ENCODE peak calls at places on chromosomes 12 and 14, in five cellular contexts. S is lung, H is GM23338, P is lower lobe of right lung, F is left ventricle myocardium inferior. C is an unnamed sample. For H3K4me1, the result is how much of the 10 kb centered on the place peaks cover.

GRCh38 chr12:82841379-82841778 is 154.7 kb downstream of the TMTC2 start:
- DNase-seq in S (no peak), H (no peak), P (no peak), F (no peak), C (no peak)

GRCh38 chr14:80116157-80116556 is 95.1 kb downstream of the DIO2 start:
- DNase-seq in S (no peak), H (no peak), P (no peak), F (no peak), C (no peak)

GRCh38 chr14:99564256-99564902 is 39.6 kb downstream of the CCDC85C start:
- DNase-seq in S (no peak), H (no peak), P (no peak), F (peak), C (no peak)

GRCh38 chr14:94173471-94173884 is 644 bp upstream of the PPP4R4 start:
- DNase-seq in S (no peak), H (peak), P (peak), F (no peak), C (no peak)

GRCh38 chr12:94725375-94726168 is 75.2 kb upstream of the TMCC3 start:
- DNase-seq in S (no peak), H (peak), P (no peak), F (no peak), C (peak)

GRCh38 chr14:93286212-93286890 is 46.5 kb downstream of the BTBD7 start:
- DNase-seq in S (no peak), H (peak), P (no peak), F (no peak), C (no peak)

GRCh38 chr14:61561144-61561543 is 134.2 kb upstream of the HIF1A start:
- DNase-seq in S (no peak), H (peak), P (no peak), F (no peak), C (no peak)

GRCh38 chr14:103894034-103894722 is 34.1 kb upstream of the TDRD9 start:
- DNase-seq in S (no peak), H (no peak), P (no peak), F (no peak), C (peak)

GRCh38 chr12:10165421-10165820 is 6.5 kb downstream of the OLR1 start:
- DNase-seq in S (no peak), H (no peak), P (no peak), F (no peak), C (no peak)

GRCh38 chr14:80395031-80395430 is 183.7 kb upstream of the DIO2 start:
- DNase-seq in S (no peak), H (no peak), P (no peak), F (no peak), C (no peak)

GRCh38 chr12:130120012-130120805 is 42.1 kb upstream of the FZD10 start:
- DNase-seq in S (no peak), H (no peak), P (no peak), F (no peak), C (no peak)

GRCh38 chr14:98411154-98411553 is 860.8 kb downstream of the BCL11B start:
- DNase-seq in S (no peak), H (no peak), P (no peak), F (no peak), C (no peak)

GRCh38 chr12:5176058-5176457 is 132.4 kb downstream of the KCNA5 start:
- DNase-seq in S (no peak), H (no peak), P (no peak), F (no peak), C (no peak)

GRCh38 chr12:68011882-68012207 is 22.6 kb downstream of the IFNG-AS1 start:
- DNase-seq in S (no peak), H (peak), P (no peak), F (no peak), C (no peak)

GRCh38 chr12:124625867-124626675 is 58.7 kb upstream of the NCOR2 start:
- DNase-seq in S (peak), H (no peak), P (peak), F (peak), C (peak)

GRCh38 chr14:93929657-93930056 is 2.5 kb downstream of the FAM181A start:
- DNase-seq in S (no peak), H (no peak), P (no peak), F (no peak), C (no peak)

GRCh38 chr12:50042693-50043092 is 14.7 kb upstream of the ASIC1 start:
- DNase-seq in S (no peak), H (no peak), P (no peak), F (no peak), C (no peak)

GRCh38 chr14:79836577-79836976 is 374.7 kb downstream of the DIO2 start:
- DNase-seq in S (no peak), H (no peak), P (no peak), F (no peak), C (no peak)

GRCh38 chr14:93114068-93114710 is 1.5 kb downstream of the ITPK1 start:
- DNase-seq in S (no peak), H (peak), P (no peak), F (no peak), C (no peak)

GRCh38 chr12:124390442-124391116 is 95.7 kb downstream of the RFLNA start:
- DNase-seq in S (peak), H (no peak), P (peak), F (peak), C (no peak)

GRCh38 chr14:34053666-34054065 is 102.8 kb upstream of the EGLN3 start:
- DNase-seq in S (no peak), H (no peak), P (no peak), F (peak), C (no peak)

GRCh38 chr14:101407328-101407727 is 154.0 kb upstream of the DIO3 start:
- DNase-seq in S (no peak), H (no peak), P (no peak), F (no peak), C (no peak)

GRCh38 chr14:50082784-50083466 is 33.4 kb downstream of the VCPKMT start:
- DNase-seq in S (no peak), H (no peak), P (no peak), F (no peak), C (no peak)

GRCh38 chr12:123998344-123998941 is 25.4 kb downstream of the ZNF664 start:
- DNase-seq in S (no peak), H (no peak), P (no peak), F (no peak), C (no peak)

GRCh38 chr14:69553221-69553620 is 21.4 kb downstream of the CCDC177 start:
- DNase-seq in S (no peak), H (no peak), P (no peak), F (no peak), C (no peak)

GRCh38 chr12:104055686-104056388 is 5.8 kb upstream of the GLT8D2 start:
- DNase-seq in S (peak), H (no peak), P (peak), F (peak), C (no peak)

GRCh38 chr12:48183876-48184548 is 568 bp downstream of the CCDC184 start:
- DNase-seq in S (no peak), H (peak), P (no peak), F (no peak), C (peak)

GRCh38 chr14:61889914-61890351 is 127.7 kb downstream of the SNAPC1 start:
- DNase-seq in S (no peak), H (peak), P (no peak), F (no peak), C (no peak)

GRCh38 chr12:10497602-10498001 is 8.1 kb upstream of the EIF2S3B start:
- DNase-seq in S (no peak), H (no peak), P (no peak), F (no peak), C (no peak)

GRCh38 chr12:86456241-86456640 is 200.1 kb upstream of the MGAT4C start:
- DNase-seq in S (no peak), H (no peak), P (no peak), F (no peak), C (no peak)

GRCh38 chr14:70755655-70756054 is 53.7 kb downstream of the MAP3K9 start:
- DNase-seq in S (no peak), H (no peak), P (no peak), F (no peak), C (no peak)

GRCh38 chr14:61388173-61388975 is 67.0 kb downstream of the PRKCH start:
- DNase-seq in S (no peak), H (no peak), P (no peak), F (no peak), C (no peak)

GRCh38 chr14:24237463-24237955 is 4.8 kb downstream of the GMPR2 start:
- DNase-seq in S (no peak), H (no peak), P (no peak), F (no peak), C (peak)
- H3K4me1 ChIP-seq in S (under half), H (under half), P (half or more), F (half or more), C (under half)

GRCh38 chr12:119090865-119091264 is 87.9 kb upstream of the HSPB8 start:
- DNase-seq in S (no peak), H (no peak), P (no peak), F (no peak), C (peak)
- H3K27ac ChIP-seq in S (no peak), H (no peak), P (no peak), F (no peak), C (no peak)

GRCh38 chr14:55053500-55053899 is 2.1 kb downstream of the MAPK1IP1L start:
- DNase-seq in S (no peak), H (no peak), P (no peak), F (no peak), C (no peak)
- H3K4me1 ChIP-seq in S (under half), H (under half), P (under half), F (half or more), C (under half)

GRCh38 chr12:131383741-131384543 is 326.9 kb upstream of the SFSWAP start:
- DNase-seq in S (no peak), H (no peak), P (peak), F (no peak), C (no peak)

GRCh38 chr12:131380220-131380957 is 330.5 kb upstream of the SFSWAP start:
- DNase-seq in S (no peak), H (no peak), P (no peak), F (no peak), C (peak)

GRCh38 chr12:131380961-131381705 is 329.8 kb upstream of the SFSWAP start:
- DNase-seq in S (no peak), H (peak), P (no peak), F (no peak), C (peak)

GRCh38 chr12:131383291-131383690 is 327.6 kb upstream of the SFSWAP start:
- DNase-seq in S (no peak), H (no peak), P (peak), F (no peak), C (no peak)

DNA sequence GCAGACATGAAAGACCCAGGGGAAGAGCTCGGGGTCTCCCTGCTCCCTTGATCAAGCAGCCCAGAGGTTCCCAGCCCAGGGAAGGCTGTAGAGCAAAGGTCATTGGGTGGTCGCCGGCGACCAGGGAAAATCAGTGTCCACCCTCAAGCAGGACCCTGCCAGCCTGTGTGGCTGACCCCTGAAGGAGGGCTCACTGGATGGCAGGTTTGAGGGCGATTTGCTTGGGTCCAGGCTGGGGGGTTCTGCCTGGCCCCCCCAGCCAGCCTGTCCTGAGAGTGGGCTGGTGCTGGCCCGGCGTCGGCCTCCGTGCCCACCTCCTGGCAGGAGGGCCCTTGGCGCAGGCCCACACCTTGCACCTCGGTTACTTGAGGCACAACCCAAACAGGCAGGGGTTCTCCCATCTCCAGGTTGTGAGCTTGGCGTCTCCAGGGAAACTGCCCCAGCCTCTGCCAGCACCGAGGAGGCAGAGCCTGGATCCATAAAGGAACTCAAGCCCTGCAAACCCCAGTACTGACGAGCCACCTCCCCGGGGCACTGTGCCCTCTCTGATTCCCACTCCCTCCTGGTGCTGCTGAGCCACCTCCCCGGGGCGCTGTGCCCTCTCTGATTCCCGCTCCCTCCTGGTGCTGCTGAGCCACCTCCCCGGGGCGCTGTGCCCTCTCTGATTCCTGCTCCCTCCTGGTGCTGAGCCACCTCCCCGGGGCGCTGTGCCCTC is 329.0 kb upstream of the SFSWAP start:
- DNase-seq in S (no peak), H (no peak), P (no peak), F (no peak), C (no peak)
- H3K27ac ChIP-seq in S (no peak), H (no peak), P (no peak), F (no peak), C (no peak)

GRCh38 chr12:52239767-52240166 is 6.7 kb downstream of the KRT7 start:
- DNase-seq in S (no peak), H (no peak), P (no peak), F (no peak), C (no peak)
- H3K4me1 ChIP-seq in S (under half), H (under half), P (under half), F (under half), C (under half)

GRCh38 chr14:65096323-65097089 is 5.8 kb downstream of the MAX start:
- DNase-seq in S (no peak), H (no peak), P (no peak), F (no peak), C (no peak)

GRCh38 chr14:65100905-65101541 is 1.3 kb downstream of the MAX start:
- DNase-seq in S (no peak), H (no peak), P (no peak), F (no peak), C (no peak)

GRCh38 chr14:65101631-65102440 is 481 bp downstream of the MAX start:
- DNase-seq in S (peak), H (peak), P (peak), F (peak), C (peak)

GRCh38 chr14:65095633-65096205 is 6.6 kb downstream of the MAX start:
- DNase-seq in S (peak), H (no peak), P (no peak), F (peak), C (no peak)

GRCh38 chr14:65098586-65098985 is 3.7 kb downstream of the MAX start:
- DNase-seq in S (no peak), H (no peak), P (no peak), F (no peak), C (no peak)
- H3K27ac ChIP-seq in S (no peak), H (no peak), P (peak), F (peak), C (no peak)

GRCh38 chr12:6549379-6550151 is 6.3 kb downstream of the IFFO1 start:
- DNase-seq in S (no peak), H (no peak), P (no peak), F (no peak), C (no peak)

GRCh38 chr12:6548556-6549378 is 7.1 kb downstream of the IFFO1 start:
- DNase-seq in S (no peak), H (no peak), P (no peak), F (no peak), C (no peak)

GRCh38 chr12:6547566-6547965 is 8.3 kb downstream of the IFFO1 start:
- DNase-seq in S (no peak), H (no peak), P (no peak), F (no peak), C (no peak)

GRCh38 chr12:6546016-6546415 is 9.8 kb downstream of the IFFO1 start:
- DNase-seq in S (no peak), H (no peak), P (no peak), F (no peak), C (no peak)

DNA sequence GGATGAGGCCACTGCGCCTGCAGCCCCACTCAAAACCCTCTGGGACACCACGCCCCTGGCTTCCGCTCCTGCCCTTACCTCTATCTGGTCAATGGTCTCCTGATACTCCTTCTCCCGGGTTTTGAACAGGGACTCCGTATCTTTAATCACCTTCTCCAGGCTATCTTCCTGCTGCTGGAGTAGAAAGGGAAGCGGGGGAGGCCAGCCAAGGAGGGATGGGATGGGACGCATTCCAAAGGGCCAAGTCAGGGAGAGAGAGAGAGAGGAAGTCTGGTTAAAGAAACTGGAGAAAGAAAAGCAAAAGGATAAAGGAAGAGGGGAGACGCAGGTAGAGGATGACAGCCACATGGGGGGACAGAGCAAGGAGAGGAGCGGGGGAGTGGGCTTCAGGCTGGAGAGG is 7.9 kb downstream of the IFFO1 start:
- DNase-seq in S (no peak), H (no peak), P (no peak), F (peak), C (no peak)
- H3K4me1 ChIP-seq in S (under half), H (under half), P (half or more), F (half or more), C (under half)

GRCh38 chr12:92398565-92399309 is 253.1 kb upstream of the BTG1 start:
- DNase-seq in S (no peak), H (no peak), P (no peak), F (no peak), C (no peak)
- H3K27ac ChIP-seq in S (no peak), H (no peak), P (no peak), F (peak), C (no peak)

DNA sequence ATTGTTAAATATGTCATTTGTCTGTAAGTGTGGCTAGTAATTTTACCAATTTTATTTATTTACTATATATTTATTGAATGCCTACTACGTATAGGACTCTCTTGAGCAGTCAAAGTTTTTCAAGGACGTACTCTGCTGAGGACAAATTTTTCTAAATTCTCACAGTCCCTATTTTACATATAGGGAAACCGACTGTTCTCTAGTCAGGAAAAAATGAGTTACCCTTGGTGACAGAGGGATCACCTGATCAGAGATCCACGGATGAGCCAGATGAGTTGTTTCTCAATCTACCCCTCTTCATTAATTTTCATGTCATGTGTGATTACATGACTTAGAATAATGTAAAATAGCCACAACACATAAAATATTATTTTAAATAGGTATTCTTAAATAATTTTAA is 96.2 kb upstream of the SLC38A2 start:
- DNase-seq in S (no peak), H (no peak), P (no peak), F (no peak), C (no peak)
- H3K4me1 ChIP-seq in S (under half), H (under half), P (under half), F (half or more), C (under half)

C was measured in endodermal cell.